ENCODE peak calls at places on chromosomes 4 and X, in eight cellular contexts. One of them, this sample, is unnamed.

GRCh38 chr4:72319596-72319995 is 249.4 kb downstream of the ADAMTS3 start:
- DNase-seq in K562: no peak
- DNase-seq in stomach: no peak
- DNase-seq in transverse colon: no peak
- DNase-seq in SK-N-SH: no peak
- DNase-seq in upper lobe of left lung: no peak
- DNase-seq in A549: no peak
- DNase-seq in ovary: no peak
- DNase-seq in this sample: no peak

GRCh38 chrX:50448565-50448964 is 22.1 kb downstream of the DGKK start:
- DNase-seq in K562: peak
- DNase-seq in stomach: no peak
- DNase-seq in transverse colon: peak
- DNase-seq in SK-N-SH: no peak
- DNase-seq in upper lobe of left lung: no peak
- DNase-seq in A549: peak
- DNase-seq in ovary: no peak
- DNase-seq in this sample: no peak

GRCh38 chrX:129653985-129654651 is 638 bp downstream of the APLN start:
- DNase-seq in K562: no peak
- DNase-seq in stomach: peak
- DNase-seq in transverse colon: no peak
- DNase-seq in SK-N-SH: peak
- DNase-seq in upper lobe of left lung: peak
- DNase-seq in A549: peak
- DNase-seq in ovary: no peak
- DNase-seq in this sample: no peak

GRCh38 chr4:113758361-113758760 is 3.2 kb downstream of the CAMK2D start:
- DNase-seq in K562: no peak
- DNase-seq in stomach: no peak
- DNase-seq in transverse colon: no peak
- DNase-seq in SK-N-SH: no peak
- DNase-seq in upper lobe of left lung: no peak
- DNase-seq in A549: no peak
- DNase-seq in ovary: no peak
- DNase-seq in this sample: no peak

GRCh38 chrX:55007633-55008032 is 7.5 kb downstream of the APEX2 start:
- DNase-seq in K562: no peak
- DNase-seq in stomach: peak
- DNase-seq in transverse colon: peak
- DNase-seq in SK-N-SH: no peak
- DNase-seq in upper lobe of left lung: no peak
- DNase-seq in A549: peak
- DNase-seq in ovary: peak
- DNase-seq in this sample: no peak

GRCh38 chr4:76872556-76872955 is 25.4 kb downstream of the SOWAHB start:
- DNase-seq in K562: no peak
- DNase-seq in stomach: no peak
- DNase-seq in transverse colon: no peak
- DNase-seq in SK-N-SH: no peak
- DNase-seq in upper lobe of left lung: no peak
- DNase-seq in A549: no peak
- DNase-seq in ovary: no peak
- DNase-seq in this sample: no peak

GRCh38 chrX:80420147-80420546 is at the start of gene TENT5D:
- DNase-seq in K562: no peak
- DNase-seq in stomach: no peak
- DNase-seq in transverse colon: no peak
- DNase-seq in SK-N-SH: no peak
- DNase-seq in upper lobe of left lung: no peak
- DNase-seq in A549: no peak
- DNase-seq in ovary: no peak
- DNase-seq in this sample: no peak

GRCh38 chrX:45712067-45712466 is 511.4 kb upstream of the DIPK2B start:
- DNase-seq in K562: no peak
- DNase-seq in stomach: no peak
- DNase-seq in transverse colon: no peak
- DNase-seq in SK-N-SH: no peak
- DNase-seq in upper lobe of left lung: no peak
- DNase-seq in A549: no peak
- DNase-seq in ovary: no peak
- DNase-seq in this sample: no peak

GRCh38 chrX:54357414-54358377 is at the start of gene WNK3:
- DNase-seq in K562: no peak
- DNase-seq in stomach: peak
- DNase-seq in transverse colon: peak
- DNase-seq in SK-N-SH: peak
- DNase-seq in upper lobe of left lung: peak
- DNase-seq in A549: peak
- DNase-seq in ovary: peak
- DNase-seq in this sample: peak

GRCh38 chr4:172857026-172857425 is 311.6 kb upstream of the GALNT7 start:
- DNase-seq in K562: no peak
- DNase-seq in stomach: no peak
- DNase-seq in transverse colon: no peak
- DNase-seq in SK-N-SH: no peak
- DNase-seq in upper lobe of left lung: no peak
- DNase-seq in A549: no peak
- DNase-seq in ovary: no peak
- DNase-seq in this sample: no peak

GRCh38 chr4:172850838-172851237 is 317.8 kb upstream of the GALNT7 start:
- DNase-seq in K562: no peak
- DNase-seq in stomach: no peak
- DNase-seq in transverse colon: no peak
- DNase-seq in SK-N-SH: no peak
- DNase-seq in upper lobe of left lung: no peak
- DNase-seq in A549: peak
- DNase-seq in ovary: no peak
- DNase-seq in this sample: no peak

DNA sequence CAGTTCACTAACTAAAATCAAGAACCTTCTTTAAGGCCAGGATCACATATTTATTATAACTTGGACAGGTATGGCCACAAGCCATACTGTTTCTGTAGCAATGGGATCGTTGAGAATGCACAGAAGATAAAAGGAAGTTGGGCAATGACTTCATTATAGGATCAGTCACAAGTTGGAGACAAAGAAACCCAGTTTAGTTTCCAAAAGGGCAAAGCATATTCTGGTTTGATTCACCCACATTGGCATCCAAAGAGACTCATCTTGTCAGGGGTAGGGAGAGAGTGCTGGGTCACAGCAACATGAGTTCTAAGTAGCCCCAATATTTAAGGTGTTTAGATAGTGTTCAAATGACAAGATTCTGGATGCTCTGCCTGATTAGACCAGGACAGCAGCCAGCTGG is 317.1 kb upstream of the GALNT7 start:
- DNase-seq in K562: no peak
- DNase-seq in stomach: no peak
- DNase-seq in transverse colon: no peak
- DNase-seq in SK-N-SH: no peak
- DNase-seq in upper lobe of left lung: no peak
- DNase-seq in A549: no peak
- DNase-seq in ovary: no peak
- DNase-seq in this sample: no peak
- TF ChIP-seq EP300 in K562: no peak
- TF ChIP-seq EP300 in stomach: no peak
- TF ChIP-seq EP300 in transverse colon: no peak
- TF ChIP-seq EP300 in SK-N-SH: no peak
- TF ChIP-seq EP300 in upper lobe of left lung: no peak
- TF ChIP-seq EP300 in A549: no peak
- TF ChIP-seq EP300 in ovary: no peak
- TF ChIP-seq EP300 in this sample: no peak

GRCh38 chr4:184727430-184727829 is 6.5 kb downstream of the CENPU start:
- DNase-seq in K562: no peak
- DNase-seq in stomach: no peak
- DNase-seq in transverse colon: no peak
- DNase-seq in SK-N-SH: no peak
- DNase-seq in upper lobe of left lung: no peak
- DNase-seq in A549: no peak
- DNase-seq in ovary: no peak
- DNase-seq in this sample: no peak

GRCh38 chr4:184719407-184719806 is 14.5 kb downstream of the CENPU start:
- DNase-seq in K562: no peak
- DNase-seq in stomach: no peak
- DNase-seq in transverse colon: no peak
- DNase-seq in SK-N-SH: no peak
- DNase-seq in upper lobe of left lung: no peak
- DNase-seq in A549: no peak
- DNase-seq in ovary: no peak
- DNase-seq in this sample: no peak

GRCh38 chr4:184721254-184721653 is 12.6 kb downstream of the CENPU start:
- DNase-seq in K562: no peak
- DNase-seq in stomach: no peak
- DNase-seq in transverse colon: no peak
- DNase-seq in SK-N-SH: no peak
- DNase-seq in upper lobe of left lung: no peak
- DNase-seq in A549: no peak
- DNase-seq in ovary: no peak
- DNase-seq in this sample: no peak

DNA sequence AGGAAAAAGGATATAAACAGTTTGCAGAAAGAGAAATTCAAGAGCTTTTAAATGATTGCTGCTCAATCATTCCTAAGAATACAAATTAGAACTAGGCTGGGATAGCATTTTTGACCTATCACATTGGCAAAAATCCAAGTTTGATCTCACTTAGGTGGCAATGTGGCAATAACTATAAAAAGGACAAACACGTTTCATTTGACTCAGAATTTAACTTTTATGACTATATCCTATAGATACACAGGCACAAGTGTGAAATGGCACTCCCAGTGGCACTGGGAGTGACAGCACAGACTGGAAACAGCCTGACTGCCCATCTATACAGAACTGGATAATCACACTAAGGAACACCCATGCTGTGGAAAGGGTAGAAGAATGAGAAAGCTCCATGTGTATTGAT is 11.1 kb downstream of the CENPU start:
- DNase-seq in K562: no peak
- DNase-seq in stomach: no peak
- DNase-seq in transverse colon: peak
- DNase-seq in SK-N-SH: no peak
- DNase-seq in upper lobe of left lung: no peak
- DNase-seq in A549: no peak
- DNase-seq in ovary: no peak
- DNase-seq in this sample: no peak
- TF ChIP-seq CTCF in K562: no peak
- TF ChIP-seq CTCF in stomach: no peak
- TF ChIP-seq CTCF in transverse colon: peak
- TF ChIP-seq CTCF in SK-N-SH: no peak
- TF ChIP-seq CTCF in upper lobe of left lung: no peak
- TF ChIP-seq CTCF in A549: no peak
- TF ChIP-seq CTCF in ovary: no peak
- TF ChIP-seq CTCF in this sample: no peak

DNA sequence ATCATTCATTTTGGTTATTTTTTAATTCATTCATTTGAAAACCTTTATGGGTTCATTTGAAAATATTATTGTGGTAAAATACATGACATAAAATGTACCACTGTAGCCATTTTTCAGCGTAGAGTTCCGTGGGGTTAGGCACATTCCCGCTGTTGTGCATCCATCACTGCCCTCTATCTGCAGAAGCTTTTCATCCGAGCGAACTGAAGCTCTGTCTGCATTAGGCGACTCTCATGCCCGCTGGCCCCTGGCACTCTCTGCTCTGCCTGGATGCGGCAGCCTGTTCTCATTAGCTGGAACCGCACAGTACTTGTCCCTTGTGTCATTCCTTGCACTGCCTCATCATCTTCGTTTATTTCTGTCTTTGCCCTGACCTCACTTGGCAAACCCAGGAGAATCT is 17.5 kb downstream of the CFAP99 start:
- DNase-seq in K562: no peak
- DNase-seq in stomach: no peak
- DNase-seq in transverse colon: no peak
- DNase-seq in SK-N-SH: peak
- DNase-seq in upper lobe of left lung: no peak
- DNase-seq in A549: peak
- DNase-seq in ovary: no peak
- DNase-seq in this sample: no peak
- TF ChIP-seq EP300 in K562: no peak
- TF ChIP-seq EP300 in stomach: no peak
- TF ChIP-seq EP300 in transverse colon: no peak
- TF ChIP-seq EP300 in SK-N-SH: no peak
- TF ChIP-seq EP300 in upper lobe of left lung: no peak
- TF ChIP-seq EP300 in A549: no peak
- TF ChIP-seq EP300 in ovary: no peak
- TF ChIP-seq EP300 in this sample: no peak

GRCh38 chr4:95511477-95511876 is 37.3 kb downstream of the UNC5C start:
- DNase-seq in K562: no peak
- DNase-seq in stomach: no peak
- DNase-seq in transverse colon: no peak
- DNase-seq in SK-N-SH: no peak
- DNase-seq in upper lobe of left lung: no peak
- DNase-seq in A549: no peak
- DNase-seq in ovary: no peak
- DNase-seq in this sample: no peak

GRCh38 chr4:95507561-95507960 is 41.2 kb downstream of the UNC5C start:
- DNase-seq in K562: no peak
- DNase-seq in stomach: no peak
- DNase-seq in transverse colon: no peak
- DNase-seq in SK-N-SH: no peak
- DNase-seq in upper lobe of left lung: no peak
- DNase-seq in A549: no peak
- DNase-seq in ovary: no peak
- DNase-seq in this sample: no peak

GRCh38 chr4:95508421-95508820 is 40.4 kb downstream of the UNC5C start:
- DNase-seq in K562: no peak
- DNase-seq in stomach: no peak
- DNase-seq in transverse colon: no peak
- DNase-seq in SK-N-SH: no peak
- DNase-seq in upper lobe of left lung: no peak
- DNase-seq in A549: no peak
- DNase-seq in ovary: no peak
- DNase-seq in this sample: no peak

GRCh38 chr4:95510877-95511276 is 37.9 kb downstream of the UNC5C start:
- DNase-seq in K562: no peak
- DNase-seq in stomach: no peak
- DNase-seq in transverse colon: no peak
- DNase-seq in SK-N-SH: no peak
- DNase-seq in upper lobe of left lung: no peak
- DNase-seq in A549: no peak
- DNase-seq in ovary: no peak
- DNase-seq in this sample: no peak

DNA sequence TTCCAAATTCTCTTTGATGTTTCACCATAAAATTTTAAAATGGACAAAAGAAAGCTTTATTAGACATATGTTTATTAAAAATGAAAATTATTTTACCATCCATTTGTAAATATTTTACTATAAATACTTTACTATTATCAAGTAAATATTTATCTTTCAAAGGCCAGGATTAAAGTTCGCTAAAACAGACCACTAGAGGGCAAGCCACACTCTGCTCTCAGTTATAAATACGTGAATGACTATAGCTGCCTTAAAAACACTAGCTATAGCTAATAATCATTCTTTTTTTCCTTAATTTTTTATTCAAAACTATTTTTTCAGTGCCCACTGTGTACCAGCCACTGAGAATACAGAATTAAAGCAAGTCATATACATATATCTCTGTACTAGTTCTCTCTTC is 38.6 kb downstream of the UNC5C start:
- DNase-seq in K562: peak
- DNase-seq in stomach: no peak
- DNase-seq in transverse colon: no peak
- DNase-seq in SK-N-SH: no peak
- DNase-seq in upper lobe of left lung: no peak
- DNase-seq in A549: peak
- DNase-seq in ovary: no peak
- DNase-seq in this sample: no peak
- TF ChIP-seq CTCF in K562: peak
- TF ChIP-seq CTCF in stomach: peak
- TF ChIP-seq CTCF in transverse colon: peak
- TF ChIP-seq CTCF in SK-N-SH: peak
- TF ChIP-seq CTCF in upper lobe of left lung: no peak
- TF ChIP-seq CTCF in A549: peak
- TF ChIP-seq CTCF in ovary: no peak
- TF ChIP-seq CTCF in this sample: no peak

GRCh38 chrX:86047174-86047991 is at the start of gene CHM:
- DNase-seq in K562: peak
- DNase-seq in stomach: peak
- DNase-seq in transverse colon: peak
- DNase-seq in SK-N-SH: peak
- DNase-seq in upper lobe of left lung: no peak
- DNase-seq in A549: peak
- DNase-seq in ovary: peak
- DNase-seq in this sample: peak
- TF ChIP-seq EP300 in K562: peak
- TF ChIP-seq EP300 in stomach: no peak
- TF ChIP-seq EP300 in transverse colon: no peak
- TF ChIP-seq EP300 in SK-N-SH: no peak
- TF ChIP-seq EP300 in upper lobe of left lung: no peak
- TF ChIP-seq EP300 in A549: no peak
- TF ChIP-seq EP300 in ovary: peak
- TF ChIP-seq EP300 in this sample: no peak